ENCODE peak calls at places on chromosomes 1 and 21, in eight cellular contexts. Y is NCI-H345, X is mammary epithelial cell, P is EL, V is NCI-H69, D is ELR, I is caudate nucleus, F is endodermal cell. U is an unnamed sample.

GRCh38 chr1:155125511-155125945 is 2.1 kb upstream of the EFNA1 start:
- DNase-seq in Y (no peak), X (peak), P (no peak), V (peak), D (peak), I (no peak), F (peak), U (no peak)

GRCh38 chr1:9270290-9270900 is 22.3 kb upstream of the SPSB1 start:
- DNase-seq in Y (peak), X (peak), P (no peak), V (peak), D (no peak), I (no peak), F (no peak), U (peak)

GRCh38 chr21:36887983-36888382 is 78.5 kb downstream of the HLCS start:
- DNase-seq in Y (no peak), X (no peak), P (no peak), V (peak), D (no peak), I (no peak), F (no peak), U (no peak)

GRCh38 chr1:49098866-49099265 is 322.2 kb upstream of the BEND5 start:
- DNase-seq in Y (no peak), X (no peak), P (no peak), V (no peak), D (no peak), I (no peak), F (no peak), U (no peak)

GRCh38 chr1:93702102-93702827 is 20.6 kb upstream of the BCAR3 start:
- DNase-seq in Y (no peak), X (peak), P (no peak), V (peak), D (no peak), I (no peak), F (no peak), U (peak)

GRCh38 chr1:159088566-159089183 is 12.1 kb upstream of the AIM2 start:
- DNase-seq in Y (no peak), X (no peak), P (no peak), V (no peak), D (no peak), I (no peak), F (no peak), U (no peak)

GRCh38 chr1:88998716-88999115 is 6.3 kb upstream of the KYAT3 start:
- DNase-seq in Y (peak), X (peak), P (peak), V (peak), D (peak), I (no peak), F (no peak), U (peak)

GRCh38 chr1:115632251-115633026 is 9.3 kb upstream of the VANGL1 start:
- DNase-seq in Y (no peak), X (no peak), P (no peak), V (no peak), D (no peak), I (no peak), F (peak), U (no peak)

GRCh38 chr1:234582626-234583354 is 27.2 kb downstream of the IRF2BP2 start:
- DNase-seq in Y (no peak), X (no peak), P (no peak), V (no peak), D (no peak), I (no peak), F (no peak), U (no peak)

GRCh38 chr1:67559222-67559700 is 125.7 kb upstream of the GADD45A start:
- DNase-seq in Y (no peak), X (peak), P (peak), V (no peak), D (peak), I (peak), F (peak), U (peak)

GRCh38 chr1:11335417-11336070 is 62.5 kb downstream of the UBIAD1 start:
- DNase-seq in Y (no peak), X (no peak), P (no peak), V (no peak), D (no peak), I (no peak), F (no peak), U (no peak)

GRCh38 chr1:3443759-3444697 is 10.4 kb upstream of the ARHGEF16 start:
- DNase-seq in Y (no peak), X (no peak), P (no peak), V (no peak), D (no peak), I (no peak), F (no peak), U (no peak)

U was measured in GM23248.